ENCODE peak calls at places on chromosome 12, in six cellular contexts. C, H, O, X, A and Q are unnamed samples.

GRCh38 chr12:24911284-24911791 is 37.6 kb downstream of the BCAT1 start:
- DNase-seq in C (no peak), H (no peak), O (no peak), X (peak), A (peak), Q (no peak)

GRCh38 chr12:53750812-53751335 is 905 bp downstream of the CISTR start:
- DNase-seq in C (peak), H (peak), O (peak), X (peak), A (no peak), Q (no peak)

GRCh38 chr12:19222566-19222965 is 93.0 kb downstream of the PLEKHA5 start:
- DNase-seq in C (no peak), H (no peak), O (no peak), X (no peak), A (no peak), Q (no peak)

GRCh38 chr12:90174198-90174510 is 465.5 kb upstream of the ATP2B1 start:
- DNase-seq in C (no peak), H (no peak), O (no peak), X (peak), A (no peak), Q (no peak)

GRCh38 chr12:62686938-62687337 is 220.3 kb downstream of the MON2 start:
- DNase-seq in C (no peak), H (no peak), O (no peak), X (peak), A (no peak), Q (no peak)

GRCh38 chr12:46089414-46090162 is 99.2 kb upstream of the SCAF11 start:
- DNase-seq in C (no peak), H (no peak), O (no peak), X (no peak), A (no peak), Q (no peak)

GRCh38 chr12:50104614-50105366 is 982 bp downstream of the GPD1 start:
- DNase-seq in C (peak), H (no peak), O (no peak), X (no peak), A (no peak), Q (no peak)

GRCh38 chr12:50888666-50889065 is 45.9 kb downstream of the TMPRSS12 start:
- DNase-seq in C (no peak), H (no peak), O (no peak), X (no peak), A (no peak), Q (no peak)

GRCh38 chr12:116539361-116539771 is 19.8 kb upstream of the MAP1LC3B2 start:
- DNase-seq in C (no peak), H (no peak), O (no peak), X (peak), A (no peak), Q (no peak)

GRCh38 chr12:48002179-48002601 is 2.1 kb downstream of the COL2A1 start:
- DNase-seq in C (peak), H (no peak), O (peak), X (no peak), A (no peak), Q (no peak)

GRCh38 chr12:95440401-95440800 is 33.6 kb upstream of the METAP2 start:
- DNase-seq in C (no peak), H (no peak), O (no peak), X (peak), A (peak), Q (no peak)

GRCh38 chr12:125228519-125229260 is 163.5 kb downstream of the AACS start:
- DNase-seq in C (no peak), H (no peak), O (no peak), X (no peak), A (no peak), Q (no peak)

GRCh38 chr12:13851828-13852227 is 129.6 kb downstream of the GRIN2B start:
- DNase-seq in C (no peak), H (no peak), O (peak), X (no peak), A (no peak), Q (no peak)

GRCh38 chr12:120194534-120195395 is at the start of gene GCN1:
- DNase-seq in C (peak), H (peak), O (peak), X (peak), A (peak), Q (peak)

GRCh38 chr12:27260746-27261145 is 16.7 kb downstream of the STK38L start:
- DNase-seq in C (no peak), H (no peak), O (no peak), X (no peak), A (no peak), Q (no peak)

GRCh38 chr12:39230086-39230485 is 212.8 kb downstream of the KIF21A start:
- DNase-seq in C (no peak), H (no peak), O (no peak), X (peak), A (no peak), Q (no peak)

GRCh38 chr12:857611-858010 is 91.9 kb downstream of the RAD52 start:
- DNase-seq in C (no peak), H (no peak), O (no peak), X (peak), A (peak), Q (no peak)

GRCh38 chr12:81208193-81208946 is 130.5 kb downstream of the ACSS3 start:
- DNase-seq in C (peak), H (no peak), O (peak), X (no peak), A (no peak), Q (no peak)

GRCh38 chr12:122166422-122167327 is 7.3 kb downstream of the IL31 start:
- DNase-seq in C (no peak), H (no peak), O (no peak), X (no peak), A (no peak), Q (no peak)

GRCh38 chr12:26119391-26119981 is 5.4 kb downstream of the BHLHE41 start:
- DNase-seq in C (no peak), H (no peak), O (peak), X (peak), A (no peak), Q (no peak)

GRCh38 chr12:110349521-110350151 is 53.9 kb downstream of the ANAPC7 start:
- DNase-seq in C (peak), H (no peak), O (no peak), X (no peak), A (no peak), Q (peak)

GRCh38 chr12:65584041-65584440 is 240.2 kb upstream of the HMGA2 start:
- DNase-seq in C (no peak), H (no peak), O (no peak), X (no peak), A (no peak), Q (no peak)

GRCh38 chr12:5965950-5966383 is 20.9 kb upstream of the ANO2 start:
- DNase-seq in C (peak), H (peak), O (peak), X (peak), A (peak), Q (no peak)

GRCh38 chr12:13900718-13901117 is 80.7 kb downstream of the GRIN2B start:
- DNase-seq in C (no peak), H (no peak), O (no peak), X (no peak), A (no peak), Q (no peak)

GRCh38 chr12:109491671-109492070 is 14.2 kb downstream of the UBE3B start:
- DNase-seq in C (no peak), H (no peak), O (no peak), X (no peak), A (no peak), Q (no peak)